ENCODE peak calls at places on chromosomes 13 and 19, in ten cellular contexts. W is CD4-positive, alpha-beta T cell; A is stimulated activated CD8-positive, alpha-beta memory T cell treated with anti-CD3 and anti-CD28 coated beads, Interleukin-7, amount 100 ng/mL, for 1 hour; S is activated naive CD8-positive, alpha-beta T cell treated with anti-CD3 and anti-CD28 coated beads, Interleukin-2, amount 50 U/mL, for 24 hours; X is mucosa of descending colon; V is NCI-H774; P is Daoy; N is astrocyte of the cerebellum; J is astrocyte of the spinal cord; R is D721Med. G is an unnamed sample.

GRCh38 chr19:50275577-50276368 is 53.4 kb downstream of the KCNC3 start:
- DNase-seq in X (no peak), N (no peak), W (no peak), V (no peak), S (no peak), A (no peak), P (no peak), J (no peak), R (no peak), G (no peak)

GRCh38 chr19:50739132-50739746 is 16.1 kb downstream of the CLEC11A start:
- DNase-seq in P (no peak), W (no peak), J (no peak), S (no peak), V (no peak), X (no peak), N (no peak), R (peak; percentile 8), A (no peak), G (no peak)

GRCh38 chr13:47017476-47017875 is 120.6 kb upstream of the HTR2A start:
- DNase-seq in W (no peak), P (no peak), R (no peak), A (no peak), S (no peak), X (no peak), V (no peak), J (no peak), N (no peak), G (no peak)

GRCh38 chr19:3413796-3414327 is 47.5 kb downstream of the NFIC start:
- DNase-seq in J (no peak), A (no peak), R (no peak), S (no peak), W (no peak), N (no peak), P (no peak), X (no peak), V (peak; percentile 41), G (peak; percentile 37)

GRCh38 chr19:35037716-35038622 is 3.6 kb upstream of the HPN start:
- DNase-seq in S (no peak), R (no peak), J (no peak), V (no peak), P (peak; percentile 41), X (no peak), N (no peak), A (no peak), W (no peak), G (no peak)

GRCh38 chr13:44555207-44555606 is 20.9 kb downstream of the TSC22D1 start:
- DNase-seq in X (no peak), W (no peak), S (no peak), N (no peak), R (no peak), V (no peak), J (no peak), P (no peak), A (no peak), G (no peak)

GRCh38 chr13:94860981-94861407 is 148.6 kb upstream of the SOX21 start:
- DNase-seq in J (peak; percentile 38), X (no peak), W (no peak), N (no peak), P (peak; percentile 10), V (no peak), R (no peak), S (peak; percentile 2), A (no peak), G (no peak)

GRCh38 chr19:19329199-19329598 is 8.6 kb downstream of the MAU2 start:
- DNase-seq in R (no peak), X (no peak), V (no peak), W (no peak), N (no peak), P (no peak), J (no peak), S (no peak), A (no peak), G (no peak)

GRCh38 chr19:49422407-49423277 is 599 bp downstream of the PTH2 start:
- DNase-seq in A (no peak), S (peak; percentile 62), R (no peak), P (peak; percentile 88), V (no peak), X (no peak), N (no peak), J (no peak), W (peak; percentile 26), G (peak; percentile 61)

GRCh38 chr19:778910-779653 is 18.2 kb upstream of the PTBP1 start:
- DNase-seq in X (no peak), V (no peak), P (peak; percentile 89), S (no peak), R (no peak), N (peak; percentile 76), W (no peak), J (peak; percentile 91), A (no peak), G (no peak)

GRCh38 chr19:32671883-32672282 is 3.1 kb downstream of the ANKRD27 start:
- DNase-seq in V (no peak), J (peak; percentile 11), N (no peak), A (no peak), S (no peak), R (no peak), W (no peak), X (no peak), P (no peak), G (no peak)

GRCh38 chr13:77827350-77827749 is 91.3 kb downstream of the EDNRB start:
- DNase-seq in J (no peak), W (no peak), P (no peak), N (no peak), X (no peak), S (no peak), A (no peak), R (no peak), V (no peak), G (no peak)

GRCh38 chr19:3725640-3726310 is 17.6 kb downstream of the TJP3 start:
- DNase-seq in R (no peak), A (no peak), N (no peak), W (no peak), J (no peak), V (peak; percentile 48), P (no peak), X (peak; percentile 91), S (no peak), G (peak; percentile 88)

GRCh38 chr19:32091196-32091595 is 254.2 kb upstream of the ZNF507 start:
- DNase-seq in R (no peak), V (no peak), W (no peak), S (no peak), J (no peak), N (no peak), P (peak; percentile 33), X (no peak), A (no peak), G (no peak)

GRCh38 chr13:73040968-73041580 is 17.7 kb upstream of the KLF5 start:
- DNase-seq in A (no peak), J (no peak), X (peak; percentile 52), R (no peak), V (no peak), W (no peak), N (no peak), S (no peak), P (no peak), G (no peak)

GRCh38 chr13:100148422-100148821 is 59.5 kb downstream of the PCCA start:
- DNase-seq in A (no peak), S (no peak), X (no peak), J (no peak), R (no peak), W (no peak), P (no peak), V (no peak), N (no peak), G (no peak)

GRCh38 chr13:94480672-94481145 is 1.2 kb upstream of the DCT start:
- DNase-seq in S (no peak), V (no peak), X (no peak), N (peak; percentile 19), R (no peak), P (no peak), J (peak; percentile 55), A (no peak), W (no peak), G (no peak)

GRCh38 chr13:20826810-20827560 is 53.2 kb upstream of the EEF1AKMT1 start:
- DNase-seq in R (no peak), S (no peak), A (no peak), V (no peak), J (peak; percentile 47), X (no peak), N (no peak), P (no peak), W (no peak), G (no peak)

GRCh38 chr19:10518444-10519361 is 1.5 kb upstream of the S1PR5 start:
- DNase-seq in S (no peak), X (no peak), W (no peak), R (no peak), V (no peak), N (no peak), P (no peak), J (no peak), A (no peak), G (no peak)

GRCh38 chr19:35110974-35111373 is 4.6 kb upstream of the FXYD3 start:
- DNase-seq in V (no peak), A (no peak), S (no peak), N (no peak), W (no peak), X (no peak), P (no peak), R (no peak), J (no peak), G (no peak)

GRCh38 chr13:112777637-112778406 is 88.0 kb downstream of the ATP11A start:
- DNase-seq in W (no peak), V (no peak), J (no peak), R (no peak), S (no peak), X (no peak), N (no peak), P (no peak), A (no peak), G (no peak)

GRCh38 chr13:111342716-111343115 is 22.3 kb downstream of the TEX29 start:
- DNase-seq in W (no peak), P (no peak), N (no peak), J (no peak), V (no peak), S (no peak), A (no peak), X (no peak), R (no peak), G (no peak)

GRCh38 chr19:5557691-5558090 is 10.1 kb downstream of the TINCR start:
- DNase-seq in J (no peak), S (no peak), V (no peak), A (no peak), P (no peak), R (no peak), X (no peak), W (no peak), N (no peak), G (no peak)

GRCh38 chr19:29672319-29672932 is 7.2 kb downstream of the PLEKHF1 start:
- DNase-seq in W (no peak), X (no peak), V (no peak), R (no peak), P (no peak), N (no peak), S (no peak), J (no peak), A (no peak), G (no peak)

GRCh38 chr19:45668342-45668871 is 386 bp downstream of the GIPR start:
- DNase-seq in R (no peak), P (no peak), V (no peak), J (no peak), N (no peak), X (no peak), W (no peak), A (no peak), S (peak; percentile 40), G (no peak)

GRCh38 chr13:89695343-89696257 is 1651.9 kb upstream of the MIR17HG start:
- DNase-seq in V (no peak), S (peak; percentile 2), R (no peak), N (peak; percentile 34), W (no peak), J (peak; percentile 61), A (no peak), X (no peak), P (no peak), G (peak; percentile 32)

GRCh38 chr13:24682353-24682752 is 2.1 kb downstream of the ATP12A start:
- DNase-seq in R (no peak), J (no peak), P (no peak), N (no peak), A (no peak), X (no peak), V (no peak), W (no peak), S (no peak), G (no peak)

GRCh38 chr13:50127017-50127725 is 111.9 kb downstream of the KCNRG start:
- DNase-seq in A (no peak), J (peak; percentile 56), X (peak; percentile 79), N (no peak), W (peak; percentile 35), V (no peak), S (peak; percentile 54), P (no peak), R (no peak), G (no peak)

G was measured in NCI-H510A.